ENCODE peak calls at places on chromosomes 4 and X, in eight cellular contexts. B is Calu3, W is transverse colon, K is AG04449, M is dorsolateral prefrontal cortex, U is uterus, H is GM23338, P is brain microvascular endothelial cell. R is an unnamed sample.

GRCh38 chrX:37608156-37608555 is 36.7 kb downstream of the LANCL3 start:
- DNase-seq in B (no peak), W (no peak), K (no peak), M (no peak), U (no peak), H (peak; percentile 60), P (no peak), R (no peak)

GRCh38 chrX:53114864-53115549 is 21.1 kb downstream of the KANTR start:
- DNase-seq in B (no peak), W (no peak), K (no peak), M (no peak), U (no peak), H (no peak), P (no peak), R (no peak)

GRCh38 chrX:51728202-51728601 is 15.0 kb upstream of the GSPT2 start:
- DNase-seq in B (no peak), W (no peak), K (no peak), M (no peak), U (no peak), H (no peak), P (no peak), R (no peak)

GRCh38 chr4:122163301-122163700 is 11.2 kb downstream of the BLTP1 start:
- DNase-seq in B (no peak), W (no peak), K (no peak), M (no peak), U (no peak), H (no peak), P (no peak), R (no peak)

GRCh38 chr4:113952452-113953029 is 26.9 kb downstream of the ARSJ start:
- DNase-seq in B (peak; percentile 48), W (no peak), K (no peak), M (no peak), U (no peak), H (peak; percentile 87), P (peak; percentile 74), R (no peak)

GRCh38 chr4:2289955-2290333 is 28.0 kb upstream of the MXD4 start:
- DNase-seq in B (no peak), W (no peak), K (no peak), M (no peak), U (no peak), H (no peak), P (no peak), R (no peak)

GRCh38 chr4:174134361-174134760 is 149.1 kb downstream of the FBXO8 start:
- DNase-seq in B (no peak), W (no peak), K (no peak), M (no peak), U (no peak), H (no peak), P (no peak), R (no peak)

GRCh38 chr4:165308606-165309005 is 18.9 kb upstream of the MSMO1 start:
- DNase-seq in B (no peak), W (no peak), K (no peak), M (no peak), U (no peak), H (no peak), P (no peak), R (no peak)

GRCh38 chr4:16417198-16417597 is 190.9 kb upstream of the TAPT1 start:
- DNase-seq in B (no peak), W (no peak), K (no peak), M (no peak), U (no peak), H (no peak), P (no peak), R (no peak)

GRCh38 chrX:146224442-146224841 is 406.8 kb downstream of the SLITRK2 start:
- DNase-seq in B (no peak), W (no peak), K (no peak), M (no peak), U (no peak), H (peak; percentile 34), P (no peak), R (no peak)

GRCh38 chrX:49230500-49231232 is 2.5 kb downstream of the CACNA1F start:
- DNase-seq in B (peak; percentile 62), W (peak; percentile 86), K (no peak), M (no peak), U (peak; percentile 30), H (peak; percentile 84), P (no peak), R (peak; percentile 50)

GRCh38 chrX:49233887-49234555 is 881 bp upstream of the CACNA1F start:
- DNase-seq in B (no peak), W (no peak), K (no peak), M (no peak), U (no peak), H (no peak), P (no peak), R (no peak)

GRCh38 chrX:49232525-49232924 is 615 bp downstream of the CACNA1F start:
- DNase-seq in B (no peak), W (no peak), K (no peak), M (no peak), U (no peak), H (no peak), P (no peak), R (no peak)

GRCh38 chrX:49231333-49232000 is 1.7 kb downstream of the CACNA1F start:
- DNase-seq in B (no peak), W (no peak), K (no peak), M (no peak), U (no peak), H (no peak), P (no peak), R (no peak)

GRCh38 chrX:49233176-49233575 is at the start of gene CACNA1F:
- DNase-seq in B (no peak), W (no peak), K (no peak), M (no peak), U (no peak), H (no peak), P (no peak), R (no peak)
- TF ChIP-seq CTCF in B (no peak), W (no peak), K (no peak), M (no peak), U (no peak), H (no peak), P (no peak), R (no peak)

GRCh38 chr4:15345134-15345533 is 82.7 kb upstream of the C1QTNF7 start:
- DNase-seq in B (no peak), W (no peak), K (no peak), M (no peak), U (no peak), H (no peak), P (no peak), R (no peak)

GRCh38 chr4:15349965-15350364 is 77.9 kb upstream of the C1QTNF7 start:
- DNase-seq in B (no peak), W (no peak), K (no peak), M (no peak), U (no peak), H (no peak), P (no peak), R (no peak)

GRCh38 chr4:15348236-15348635 is 79.6 kb upstream of the C1QTNF7 start:
- DNase-seq in B (no peak), W (no peak), K (no peak), M (no peak), U (no peak), H (no peak), P (no peak), R (no peak)

GRCh38 chr4:15349426-15349825 is 78.4 kb upstream of the C1QTNF7 start:
- DNase-seq in B (no peak), W (no peak), K (no peak), M (no peak), U (no peak), H (no peak), P (no peak), R (no peak)

GRCh38 chr4:15348695-15349094 is 79.1 kb upstream of the C1QTNF7 start:
- DNase-seq in B (no peak), W (no peak), K (no peak), M (no peak), U (no peak), H (no peak), P (no peak), R (no peak)
- TF ChIP-seq CTCF in B (no peak), W (no peak), K (no peak), M (no peak), U (no peak), H (no peak), P (no peak), R (no peak)

DNA sequence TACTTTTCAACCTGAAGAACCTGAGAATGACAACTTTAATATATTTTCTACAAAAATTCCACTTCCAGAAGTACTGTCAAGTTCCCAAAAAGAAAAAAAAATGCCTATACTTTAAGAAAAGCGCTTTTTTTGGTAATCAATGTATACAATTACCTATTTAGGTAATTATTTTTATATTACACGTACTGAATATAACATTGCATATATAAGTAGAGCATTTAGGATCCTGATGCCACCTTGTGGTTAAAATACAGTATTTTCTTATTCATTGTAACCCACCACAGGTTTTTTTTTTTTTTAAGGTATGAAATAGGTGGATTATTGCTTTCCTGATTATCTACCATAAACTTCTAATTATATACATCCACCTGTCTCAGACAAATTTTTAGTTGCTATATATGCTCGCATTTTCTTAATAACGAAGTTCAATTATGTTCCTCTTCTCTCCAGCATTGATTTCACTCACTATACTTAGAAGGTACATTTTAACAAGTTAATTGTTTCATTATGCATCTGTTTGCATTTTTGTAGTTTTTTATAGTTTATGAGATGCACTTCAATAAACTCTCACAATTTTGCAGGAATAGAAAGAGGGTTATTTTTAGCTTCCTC is 5.2 kb downstream of the MAP9 start:
- DNase-seq in B (no peak), W (no peak), K (no peak), M (no peak), U (no peak), H (peak; percentile 35), P (no peak), R (no peak)
- TF ChIP-seq CTCF in B (no peak), W (peak; percentile 51), K (peak; percentile 8), M (peak; percentile 61), U (peak; percentile 23), H (peak; percentile 72), P (no peak), R (peak; percentile 85)

GRCh38 chr4:139956436-139957107 is 197.4 kb downstream of the MAML3 start:
- DNase-seq in B (no peak), W (no peak), K (no peak), M (no peak), U (peak; percentile 54), H (no peak), P (no peak), R (no peak)

GRCh38 chr4:139957108-139957464 is 196.9 kb downstream of the MAML3 start:
- DNase-seq in B (no peak), W (no peak), K (no peak), M (no peak), U (no peak), H (no peak), P (no peak), R (no peak)

GRCh38 chr4:139957986-139958737 is 195.8 kb downstream of the MAML3 start:
- DNase-seq in B (no peak), W (no peak), K (no peak), M (no peak), U (no peak), H (no peak), P (no peak), R (no peak)

GRCh38 chr4:139954512-139954911 is 199.5 kb downstream of the MAML3 start:
- DNase-seq in B (no peak), W (no peak), K (no peak), M (no peak), U (no peak), H (no peak), P (no peak), R (no peak)

DNA sequence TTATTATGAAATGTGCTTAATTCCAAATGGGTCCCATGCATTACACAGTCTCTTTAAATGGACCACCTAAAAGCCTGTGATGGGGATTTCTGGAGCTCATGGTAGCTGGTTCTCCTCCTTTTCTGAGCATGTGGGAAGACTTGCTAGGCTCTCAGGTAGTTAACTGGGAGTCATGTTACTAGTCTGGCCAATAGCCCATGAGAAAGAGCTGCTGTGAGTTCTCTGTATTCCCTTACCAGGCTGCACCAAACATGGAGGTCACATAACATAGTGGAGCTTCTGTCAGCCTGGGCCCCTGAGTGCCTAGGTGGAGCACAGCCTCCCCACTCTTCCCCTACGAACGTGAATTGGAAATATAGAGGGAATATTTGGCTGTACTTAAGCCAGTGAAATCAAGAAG is 198.4 kb downstream of the MAML3 start:
- DNase-seq in B (no peak), W (no peak), K (no peak), M (no peak), U (no peak), H (peak; percentile 21), P (no peak), R (no peak)
- TF ChIP-seq CTCF in B (no peak), W (no peak), K (no peak), M (no peak), U (no peak), H (no peak), P (no peak), R (no peak)